ENCODE peak calls at places on chromosomes 2 and 18, in eight cellular contexts. U is AG04450, X is adrenal gland, Q is SJSA1, P is thoracic aorta, R is A549, I is mucosa of descending colon, V is BJ. H is an unnamed sample.

GRCh38 chr18:72867721-72868665 is at the start of gene NETO1:
- DNase-seq in P (no peak), Q (no peak), U (no peak), X (no peak), V (no peak), I (no peak), R (no peak), H (no peak)

GRCh38 chr18:68909579-68909978 is 111.7 kb downstream of the CCDC102B start:
- DNase-seq in P (no peak), U (no peak), X (no peak), I (no peak), Q (no peak), R (no peak), V (no peak), H (no peak)

GRCh38 chr2:166375736-166376487 is at the start of gene SCN9A:
- DNase-seq in U (no peak), P (peak), X (peak), R (peak), V (no peak), I (peak), Q (peak), H (peak)

GRCh38 chr2:56448403-56448998 is 264.7 kb downstream of the CCDC85A start:
- DNase-seq in U (no peak), I (no peak), P (no peak), V (peak), X (no peak), Q (no peak), R (peak), H (no peak)

GRCh38 chr18:44507729-44508325 is 172.9 kb upstream of the SETBP1 start:
- DNase-seq in V (no peak), R (no peak), Q (no peak), I (peak), P (no peak), X (peak), U (no peak), H (peak)

GRCh38 chr2:61762292-61762691 is 91.6 kb downstream of the FAM161A start:
- DNase-seq in X (no peak), P (no peak), I (no peak), V (no peak), R (no peak), U (no peak), Q (no peak), H (no peak)

GRCh38 chr2:124967325-124967724 is 942.2 kb downstream of the CNTNAP5 start:
- DNase-seq in X (no peak), V (peak), R (no peak), U (no peak), Q (no peak), I (no peak), P (no peak), H (no peak)

GRCh38 chr2:157540102-157540501 is 88.6 kb downstream of the ACVR1C start:
- DNase-seq in X (no peak), I (no peak), V (no peak), R (no peak), U (no peak), P (no peak), Q (no peak), H (no peak)

GRCh38 chr2:43906448-43907122 is 67.8 kb downstream of the ABCG8 start:
- DNase-seq in Q (no peak), U (no peak), R (no peak), X (no peak), P (no peak), I (no peak), V (no peak), H (no peak)

GRCh38 chr2:200064879-200065278 is 109.5 kb downstream of the MAIP1 start:
- DNase-seq in R (no peak), Q (no peak), X (no peak), I (no peak), P (no peak), V (no peak), U (no peak), H (no peak)

GRCh38 chr2:200063155-200063554 is 107.8 kb downstream of the MAIP1 start:
- DNase-seq in V (no peak), P (no peak), I (no peak), X (no peak), U (no peak), R (no peak), Q (no peak), H (no peak)

GRCh38 chr2:200068642-200069041 is 113.3 kb downstream of the MAIP1 start:
- DNase-seq in I (no peak), Q (no peak), X (no peak), U (no peak), R (no peak), V (no peak), P (no peak), H (no peak)

GRCh38 chr2:200065477-200065876 is 110.1 kb downstream of the MAIP1 start:
- DNase-seq in X (no peak), U (no peak), Q (no peak), P (no peak), V (no peak), R (no peak), I (no peak), H (no peak)
- H3K4me3 ChIP-seq in X (no peak), U (no peak), Q (no peak), P (no peak), V (no peak), R (no peak), I (no peak), H (no peak)

GRCh38 chr2:240556553-240557100 is 1.2 kb downstream of the ANKMY1 start:
- DNase-seq in V (no peak), P (no peak), U (no peak), I (peak), X (peak), Q (peak), R (peak), H (peak)
- H3K4me3 ChIP-seq in V (no peak), P (no peak), U (no peak), I (no peak), X (no peak), Q (no peak), R (no peak), H (peak)

DNA sequence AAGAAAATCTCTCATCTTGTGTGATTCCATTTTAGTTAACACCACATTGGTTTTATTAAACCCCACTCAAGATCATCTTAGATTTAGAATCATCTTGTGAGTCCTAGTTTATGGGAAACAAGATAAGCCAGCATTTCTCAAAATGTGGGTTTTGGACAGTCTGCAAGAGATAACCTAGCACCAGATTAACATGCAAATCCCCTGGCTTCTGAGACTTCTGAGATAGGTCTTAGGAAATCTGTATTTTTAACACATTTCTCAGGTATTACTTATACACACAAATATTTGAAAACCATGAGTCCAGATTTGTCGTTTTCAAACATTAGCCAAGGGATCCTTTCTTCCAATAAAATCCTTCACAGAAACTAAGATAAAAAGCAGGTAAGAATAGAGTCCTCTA is 287.1 kb upstream of the FN1 start:
- DNase-seq in P (no peak), V (no peak), Q (no peak), R (no peak), I (no peak), U (no peak), X (no peak), H (no peak)
- H3K4me3 ChIP-seq in P (no peak), V (no peak), Q (no peak), R (no peak), I (no peak), U (no peak), X (no peak), H (no peak)

DNA sequence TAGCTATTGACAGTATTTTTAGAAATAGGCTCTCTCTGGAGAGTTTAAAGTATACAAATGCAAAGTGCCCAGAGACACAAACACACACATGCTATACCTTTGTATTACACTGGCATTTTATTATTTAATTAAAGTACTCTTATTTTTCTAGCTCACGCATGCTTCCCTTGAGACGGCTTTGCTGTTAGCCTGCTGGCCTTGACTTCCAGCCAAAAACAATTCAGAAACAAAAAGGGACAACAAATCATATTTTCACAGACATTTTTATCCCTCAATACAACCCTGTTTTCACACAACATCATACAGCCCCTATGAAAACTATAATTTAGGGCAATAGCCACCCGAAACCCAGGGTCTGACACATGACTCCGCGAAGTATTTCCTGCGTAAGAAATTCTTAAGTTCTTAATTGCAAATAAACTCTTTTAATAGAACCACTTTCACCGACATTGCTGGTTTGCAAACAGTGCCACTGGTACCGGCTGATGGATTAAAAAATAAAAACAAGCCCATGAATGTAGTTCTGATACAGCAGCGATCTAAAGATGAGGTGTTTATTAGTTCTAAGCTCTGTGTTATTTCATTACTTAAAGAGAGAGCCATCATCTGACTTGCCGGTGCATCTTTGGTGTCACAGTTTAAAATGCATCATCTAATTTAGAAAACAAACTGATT is 185.1 kb downstream of the TCF4 start:
- DNase-seq in I (no peak), U (no peak), P (no peak), R (no peak), V (no peak), X (no peak), Q (no peak), H (no peak)
- H3K4me3 ChIP-seq in I (no peak), U (peak), P (peak), R (no peak), V (peak), X (no peak), Q (peak), H (no peak)

GRCh38 chr18:9741461-9741820 is 33.3 kb downstream of the RAB31 start:
- DNase-seq in R (no peak), P (no peak), X (no peak), I (no peak), V (no peak), U (no peak), Q (no peak), H (no peak)
- H3K4me3 ChIP-seq in R (no peak), P (no peak), X (no peak), I (no peak), V (no peak), U (no peak), Q (no peak), H (no peak)

GRCh38 chr18:36321636-36322407 is 24.3 kb downstream of the FHOD3 start:
- DNase-seq in X (no peak), P (no peak), V (no peak), Q (no peak), U (no peak), I (no peak), R (peak), H (no peak)
- H3K4me3 ChIP-seq in X (no peak), P (no peak), V (no peak), Q (no peak), U (no peak), I (no peak), R (no peak), H (no peak)